ENCODE peak calls at places on chromosomes 2 and 18, in seven cellular contexts. V is lower lobe of right lung, O is transverse colon, C is Calu3, Y is endothelial cell, I is progenitor cell of endocrine pancreas, E is BE2C. U is an unnamed sample.
A peak's percentile ranks its signal among the peaks of the same experiment; 100 is the strongest.

GRCh38 chr2:240966906-240967680 is 31.3 kb upstream of the SNED1 start:
- DNase-seq in I (no peak), Y (no peak), O (peak; percentile 21), E (peak; percentile 14), C (no peak), V (peak; percentile 49), U (no peak)

GRCh38 chr2:157785200-157785599 is 90.9 kb downstream of the ACVR1 start:
- DNase-seq in V (no peak), O (peak; percentile 17), Y (no peak), C (peak; percentile 42), I (no peak), E (no peak), U (no peak)

GRCh38 chr2:71756280-71756906 is 303.0 kb downstream of the DYSF start:
- DNase-seq in O (no peak), E (no peak), V (no peak), Y (no peak), C (no peak), I (no peak), U (no peak)

GRCh38 chr2:162043132-162043531 is 30.9 kb downstream of the DPP4 start:
- DNase-seq in O (no peak), E (no peak), Y (no peak), I (no peak), V (no peak), C (no peak), U (no peak)

GRCh38 chr2:140472676-140473075 is 1658.1 kb downstream of the LRP1B start:
- DNase-seq in Y (no peak), C (no peak), O (no peak), V (no peak), I (no peak), E (no peak), U (no peak)

GRCh38 chr2:230323385-230324106 is 3.4 kb upstream of the SP140L start:
- DNase-seq in Y (no peak), I (no peak), V (no peak), C (no peak), E (peak; percentile 77), O (no peak), U (no peak)

GRCh38 chr18:67545681-67546080 is 29.2 kb upstream of the DSEL start:
- DNase-seq in O (no peak), Y (no peak), E (no peak), I (no peak), C (no peak), V (no peak), U (no peak)

GRCh38 chr2:67872481-67872880 is 190.3 kb downstream of the C1D start:
- DNase-seq in V (no peak), E (no peak), I (no peak), Y (no peak), O (no peak), C (no peak), U (no peak)

GRCh38 chr2:216858312-216858711 is 1.6 kb downstream of the TNP1 start:
- DNase-seq in V (no peak), C (no peak), E (no peak), Y (no peak), O (no peak), I (no peak), U (no peak)

GRCh38 chr2:159283529-159283928 is 3.0 kb downstream of the WDSUB1 start:
- DNase-seq in V (no peak), C (no peak), E (no peak), O (no peak), I (no peak), Y (no peak), U (no peak)

GRCh38 chr2:28709101-28709500 is 42.5 kb upstream of the PPP1CB start:
- DNase-seq in C (no peak), V (peak; percentile 58), I (no peak), Y (no peak), O (peak; percentile 60), E (no peak), U (no peak)

GRCh38 chr2:108139521-108139920 is 100.2 kb upstream of the SULT1C3 start:
- DNase-seq in I (no peak), Y (no peak), O (no peak), V (no peak), E (no peak), C (no peak), U (no peak)

GRCh38 chr2:17892726-17893534 is 14.5 kb downstream of the KCNS3 start:
- DNase-seq in C (peak; percentile 9), Y (no peak), E (no peak), V (no peak), O (peak; percentile 39), I (no peak), U (no peak)

GRCh38 chr2:206201075-206201848 is 41.6 kb downstream of the EEF1B2 start:
- DNase-seq in E (no peak), O (no peak), C (peak; percentile 3), V (no peak), Y (no peak), I (no peak), U (no peak)

GRCh38 chr18:35573531-35573930 is 8.0 kb upstream of the GALNT1 start:
- DNase-seq in O (no peak), I (no peak), V (no peak), C (no peak), E (no peak), Y (no peak), U (no peak)

GRCh38 chr2:3242747-3243369 is 134.8 kb downstream of the EIPR1 start:
- DNase-seq in E (no peak), Y (no peak), I (no peak), C (no peak), V (no peak), O (no peak), U (no peak)

GRCh38 chr2:24507511-24507910 is 16.5 kb downstream of the NCOA1 start:
- DNase-seq in E (no peak), V (no peak), C (no peak), Y (no peak), O (no peak), I (no peak), U (no peak)

GRCh38 chr2:137002911-137003310 is 237.6 kb downstream of the THSD7B start:
- DNase-seq in V (no peak), I (no peak), Y (no peak), C (no peak), E (no peak), O (no peak), U (no peak)

GRCh38 chr2:8918412-8918811 is 81.0 kb upstream of the KIDINS220 start:
- DNase-seq in C (no peak), V (no peak), I (no peak), E (no peak), O (no peak), Y (no peak), U (no peak)

GRCh38 chr2:121650554-121650930 is 1.3 kb upstream of the CLASP1 start:
- DNase-seq in O (peak; percentile 23), V (no peak), E (no peak), I (no peak), C (no peak), Y (peak; percentile 21), U (peak; percentile 20)

GRCh38 chr2:5520352-5520996 is 171.7 kb upstream of the SOX11 start:
- DNase-seq in C (no peak), E (no peak), I (no peak), V (no peak), O (no peak), Y (no peak), U (no peak)

GRCh38 chr2:202249864-202250263 is 11.5 kb upstream of the SUMO1 start:
- DNase-seq in O (no peak), I (no peak), V (no peak), C (peak; percentile 25), E (no peak), Y (no peak), U (no peak)

GRCh38 chr18:27599202-27599829 is 414.2 kb upstream of the CHST9 start:
- DNase-seq in V (no peak), Y (peak; percentile 71), E (peak; percentile 35), I (peak; percentile 42), C (peak; percentile 70), O (peak; percentile 36), U (peak; percentile 23)

GRCh38 chr2:69933839-69934613 is 19.1 kb downstream of the MXD1 start:
- DNase-seq in I (no peak), C (peak; percentile 20), Y (no peak), E (no peak), O (no peak), V (no peak), U (no peak)

GRCh38 chr2:226184940-226185575 is 614.6 kb downstream of the IRS1 start:
- DNase-seq in Y (no peak), I (no peak), O (no peak), C (peak; percentile 3), E (no peak), V (no peak), U (no peak)

GRCh38 chr2:233816334-233816733 is 38.0 kb downstream of the HJURP start:
- DNase-seq in E (peak; percentile 92), V (no peak), C (no peak), Y (no peak), I (no peak), O (peak; percentile 2), U (no peak)

DNA sequence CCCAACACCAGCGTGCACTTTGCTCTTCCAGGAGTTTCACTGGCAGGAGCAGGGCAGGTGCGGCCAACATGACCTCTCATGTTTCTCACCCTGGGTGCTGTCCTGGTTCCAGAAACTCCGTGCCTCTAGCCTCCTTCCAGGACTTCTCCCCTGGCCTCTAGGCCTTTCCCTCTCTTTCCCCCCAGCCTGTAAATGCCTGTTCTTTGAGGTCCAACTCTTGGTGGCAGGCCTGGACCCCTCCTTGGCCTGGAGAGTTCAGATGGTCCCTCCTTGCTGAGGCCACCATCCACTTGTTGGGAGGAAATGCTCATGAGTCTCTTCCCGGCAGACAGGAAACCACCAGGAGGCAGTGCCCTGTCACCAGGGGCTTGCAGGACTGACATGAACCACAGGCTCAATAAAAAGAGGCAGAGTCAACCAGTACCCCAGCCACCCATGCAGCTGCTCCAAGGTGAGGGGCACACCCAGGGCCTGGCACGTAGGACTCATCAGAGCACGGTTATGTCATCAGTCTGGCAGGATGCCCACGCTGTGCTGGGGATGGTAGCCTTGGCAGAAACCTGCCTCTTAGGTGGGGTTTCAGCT is 1.5 kb downstream of the MALL start:
- DNase-seq in I (no peak), Y (no peak), C (peak; percentile 77), O (peak; percentile 87), E (no peak), V (peak; percentile 81), U (no peak)
- TF ChIP-seq CTCF in I (no peak), Y (no peak), C (peak; percentile 40), O (peak; percentile 58), E (no peak), V (no peak), U (no peak)

GRCh38 chr2:74261204-74261864 is 62.9 kb downstream of the MTHFD2 start:
- DNase-seq in O (peak; percentile 50), C (peak; percentile 64), E (peak; percentile 26), I (peak; percentile 24), V (no peak), Y (peak; percentile 44), U (no peak)
- TF ChIP-seq CTCF in O (peak; percentile 35), C (peak; percentile 31), E (peak; percentile 42), I (peak; percentile 50), V (no peak), Y (peak; percentile 19), U (peak; percentile 10)

DNA sequence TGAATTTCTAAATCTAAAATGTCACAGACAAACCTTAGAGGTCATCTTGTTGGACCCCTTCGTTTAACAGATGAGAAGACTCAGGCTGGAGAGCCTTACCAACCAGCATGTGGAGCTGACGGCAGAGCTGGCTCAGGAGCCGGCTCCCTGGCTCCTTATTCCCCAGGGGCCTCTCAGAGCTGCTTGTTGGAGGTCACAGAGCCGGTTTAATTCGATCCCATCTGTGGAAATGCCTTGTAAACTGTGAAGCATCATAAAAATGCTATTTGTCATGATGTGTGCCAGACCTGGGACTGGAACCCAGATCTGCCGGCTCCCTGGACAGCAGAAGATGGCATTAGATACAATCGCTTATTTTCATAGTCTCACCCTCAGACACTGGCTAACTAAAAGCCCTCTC is 8.2 kb upstream of the CIB4 start:
- DNase-seq in E (peak; percentile 80), Y (no peak), O (no peak), I (peak; percentile 0), V (no peak), C (no peak), U (no peak)
- TF ChIP-seq CTCF in E (no peak), Y (no peak), O (no peak), I (no peak), V (no peak), C (no peak), U (no peak)

GRCh38 chr2:111698743-111699554 is 185.0 kb downstream of the ANAPC1 start:
- DNase-seq in V (peak; percentile 79), I (no peak), Y (no peak), E (peak; percentile 58), O (peak; percentile 89), C (peak; percentile 85), U (no peak)
- TF ChIP-seq CTCF in V (no peak), I (peak; percentile 17), Y (no peak), E (peak; percentile 72), O (peak; percentile 46), C (no peak), U (peak; percentile 14)

U was measured in GM10248.